ENCODE peak calls at places on chromosome 12, in eight cellular contexts. V is AG04450, C is lung, U is GM23338, Q is SK-N-MC, B is upper lobe of left lung, F is upper lobe of right lung, S is mesendoderm. X is an unnamed sample.

GRCh38 chr12:19852100-19852855 is 413.0 kb downstream of the AEBP2 start:
- DNase-seq in Q (no peak), V (no peak), F (no peak), U (no peak), S (no peak), B (no peak), C (no peak), X (no peak)

GRCh38 chr12:105954891-105955607 is 183.7 kb downstream of the NUAK1 start:
- DNase-seq in B (no peak), S (no peak), Q (no peak), C (no peak), U (no peak), V (no peak), F (no peak), X (no peak)

GRCh38 chr12:94994312-94994711 is 9.2 kb downstream of the NDUFA12 start:
- DNase-seq in U (no peak), F (no peak), C (no peak), S (no peak), V (no peak), Q (no peak), B (no peak), X (no peak)

GRCh38 chr12:113151655-113152054 is 2.1 kb downstream of the CFAP73 start:
- DNase-seq in C (no peak), Q (no peak), F (no peak), V (no peak), S (no peak), U (no peak), B (no peak), X (no peak)

GRCh38 chr12:32115404-32116104 is 8.9 kb downstream of the BICD1 start:
- DNase-seq in U (no peak), C (peak), S (no peak), V (peak), B (no peak), F (peak), Q (no peak), X (no peak)

GRCh38 chr12:1663440-1664132 is 27.3 kb upstream of the ADIPOR2 start:
- DNase-seq in S (no peak), Q (no peak), U (no peak), B (no peak), V (no peak), C (no peak), F (no peak), X (no peak)

GRCh38 chr12:68960162-68960501 is 27.2 kb upstream of the CPM start:
- DNase-seq in F (no peak), C (no peak), S (no peak), B (no peak), V (peak), Q (no peak), U (no peak), X (no peak)

GRCh38 chr12:11555743-11556625 is 93.5 kb upstream of the ETV6 start:
- DNase-seq in V (no peak), Q (no peak), F (no peak), S (peak), C (no peak), B (no peak), U (no peak), X (no peak)

GRCh38 chr12:109387425-109388166 is 39.9 kb downstream of the MYO1H start:
- DNase-seq in S (peak), C (no peak), U (peak), V (no peak), F (no peak), Q (no peak), B (no peak), X (peak)

GRCh38 chr12:112524676-112525425 is 106.1 kb downstream of the PTPN11 start:
- DNase-seq in C (no peak), Q (no peak), V (no peak), S (peak), B (no peak), F (no peak), U (peak), X (no peak)

DNA sequence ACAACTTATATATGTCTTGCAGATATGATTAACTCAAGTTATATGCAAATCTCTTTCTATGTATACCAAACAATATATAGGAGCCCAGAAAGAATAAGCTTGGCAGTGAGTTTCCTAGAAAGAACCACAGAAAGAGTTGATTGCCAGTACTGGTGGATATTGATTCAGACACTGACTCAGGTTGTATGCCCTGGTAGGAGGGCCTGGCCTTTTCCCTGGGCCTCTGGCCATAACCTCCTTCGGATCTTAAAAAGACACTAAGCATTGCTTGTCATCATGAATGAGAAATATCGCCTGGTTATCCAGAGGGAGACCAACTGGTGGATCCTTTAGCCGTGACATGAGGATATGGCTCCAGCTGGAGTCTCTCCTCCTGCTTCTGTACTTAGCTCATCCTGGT is 231.5 kb downstream of the MSRB3 start:
- DNase-seq in B (no peak), Q (no peak), C (no peak), U (no peak), S (no peak), F (no peak), V (no peak), X (no peak)
- H3K27ac ChIP-seq in B (no peak), Q (no peak), C (no peak), U (no peak), S (no peak), F (no peak), V (no peak), X (no peak)

GRCh38 chr12:104048162-104048561 is 1.8 kb downstream of the GLT8D2 start:
- DNase-seq in Q (no peak), U (no peak), S (no peak), F (no peak), B (no peak), C (no peak), V (no peak), X (no peak)

GRCh38 chr12:104046306-104046705 is 3.7 kb downstream of the GLT8D2 start:
- DNase-seq in F (no peak), U (no peak), V (no peak), B (no peak), S (no peak), Q (no peak), C (no peak), X (no peak)

GRCh38 chr12:104054681-104055346 is 4.8 kb upstream of the GLT8D2 start:
- DNase-seq in F (no peak), Q (no peak), S (peak), U (peak), V (no peak), B (no peak), C (no peak), X (no peak)

GRCh38 chr12:104049278-104050257 is at the start of gene GLT8D2:
- DNase-seq in B (peak), Q (no peak), C (peak), V (peak), U (peak), S (peak), F (peak), X (no peak)

DNA sequence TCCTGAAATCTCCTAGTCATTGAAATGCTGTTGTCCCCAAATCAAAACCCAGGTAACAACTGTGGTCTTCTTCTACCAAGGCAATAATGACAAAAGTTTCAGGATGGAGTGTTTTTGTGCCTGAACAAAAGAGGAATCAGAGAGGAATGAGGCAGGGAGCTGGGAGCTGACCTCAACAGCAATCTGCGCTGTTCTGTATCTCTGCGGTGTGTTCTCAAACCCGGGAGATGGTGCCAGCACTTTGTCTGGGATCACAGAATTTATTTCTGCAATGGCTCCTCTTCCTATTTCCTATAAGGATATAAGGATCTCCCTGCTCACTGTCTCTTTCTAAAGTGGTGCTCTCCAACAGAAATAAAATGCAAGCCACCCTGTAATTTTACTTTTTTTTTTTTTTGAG is 449 bp upstream of the GLT8D2 start:
- DNase-seq in S (no peak), U (peak), B (no peak), Q (no peak), C (no peak), V (no peak), F (no peak), X (no peak)
- H3K4me3 ChIP-seq in S (no peak), U (peak), B (peak), Q (peak), C (peak), V (peak), F (peak), X (no peak)

GRCh38 chr12:89344862-89345202 is 7.5 kb downstream of the DUSP6 start:
- DNase-seq in B (no peak), C (no peak), F (no peak), U (no peak), Q (no peak), S (no peak), V (no peak), X (no peak)

GRCh38 chr12:89346741-89347324 is 5.5 kb downstream of the DUSP6 start:
- DNase-seq in C (no peak), V (no peak), Q (peak), F (no peak), U (peak), B (no peak), S (peak), X (no peak)

GRCh38 chr12:89345830-89346740 is 6.2 kb downstream of the DUSP6 start:
- DNase-seq in Q (peak), B (no peak), C (peak), S (peak), F (peak), U (peak), V (no peak), X (no peak)

GRCh38 chr12:89344043-89344861 is 8.0 kb downstream of the DUSP6 start:
- DNase-seq in V (no peak), C (no peak), S (peak), Q (no peak), F (no peak), B (no peak), U (no peak), X (no peak)

GRCh38 chr12:89345376-89345775 is 6.9 kb downstream of the DUSP6 start:
- DNase-seq in U (no peak), V (no peak), Q (no peak), C (no peak), B (no peak), S (no peak), F (no peak), X (no peak)
- H3K27ac ChIP-seq in U (peak), V (no peak), Q (no peak), C (peak), B (peak), S (peak), F (peak), X (no peak)

GRCh38 chr12:643478-644292 is 19.6 kb downstream of the NINJ2 start:
- DNase-seq in U (peak), Q (no peak), S (peak), B (peak), C (no peak), V (no peak), F (peak), X (no peak)
- H3K4me3 ChIP-seq in U (peak), Q (no peak), S (no peak), B (peak), C (peak), V (peak), F (peak), X (no peak)